ENCODE peak calls at places on chromosomes 6 and 20, in six cellular contexts. L, R, W, I, D and Y are unnamed samples.

GRCh38 chr20:51338692-51339440 is 203.7 kb downstream of the NFATC2 start:
- DNase-seq in I (no peak), W (no peak), R (no peak), L (no peak), D (no peak), Y (no peak)

GRCh38 chr6:107823047-107823557 is 1.0 kb downstream of the SCML4 start:
- DNase-seq in W (no peak), L (no peak), R (no peak), I (no peak), D (no peak), Y (no peak)

GRCh38 chr6:91691449-91691848 is 1104.6 kb upstream of the MAP3K7 start:
- DNase-seq in W (no peak), I (no peak), D (no peak), R (no peak), L (no peak), Y (no peak)

GRCh38 chr6:165804331-165805066 is 141.5 kb upstream of the PDE10A start:
- DNase-seq in W (no peak), R (no peak), L (no peak), D (no peak), I (no peak), Y (no peak)

GRCh38 chr6:17638212-17638611 is 38.1 kb downstream of the FAM8A1 start:
- DNase-seq in D (no peak), R (no peak), W (no peak), L (no peak), I (no peak), Y (no peak)

GRCh38 chr20:41507851-41508250 is 110.3 kb downstream of the CHD6 start:
- DNase-seq in D (no peak), R (no peak), L (no peak), I (no peak), W (no peak), Y (no peak)

GRCh38 chr6:69179681-69180080 is 544.6 kb downstream of the ADGRB3 start:
- DNase-seq in D (no peak), R (peak), W (no peak), L (no peak), I (no peak), Y (no peak)

GRCh38 chr20:32767418-32768198 is 5.4 kb downstream of the DNMT3B start:
- DNase-seq in I (no peak), W (no peak), D (no peak), L (no peak), R (no peak), Y (no peak)

GRCh38 chr20:14604143-14604542 is 266.7 kb upstream of the FLRT3 start:
- DNase-seq in D (no peak), L (no peak), R (no peak), I (no peak), W (no peak), Y (no peak)

GRCh38 chr6:152129606-152130249 is 322.2 kb downstream of the ESR1 start:
- DNase-seq in I (peak), R (no peak), W (no peak), L (no peak), D (no peak), Y (no peak)

GRCh38 chr6:107731422-107732319 is 92.4 kb downstream of the SCML4 start:
- DNase-seq in W (no peak), R (no peak), I (peak), D (no peak), L (no peak), Y (no peak)

GRCh38 chr6:39196648-39197047 is 32.6 kb downstream of the KCNK5 start:
- DNase-seq in D (no peak), I (no peak), R (no peak), W (no peak), L (no peak), Y (no peak)

GRCh38 chr20:44134897-44135810 is 51.8 kb downstream of the JPH2 start:
- DNase-seq in D (no peak), W (no peak), L (no peak), I (no peak), R (no peak), Y (no peak)

GRCh38 chr6:2952557-2953095 is 18.7 kb downstream of the SERPINB6 start:
- DNase-seq in R (peak), D (peak), I (peak), W (peak), L (peak), Y (peak)

GRCh38 chr20:17541996-17542395 is 10.8 kb upstream of the BFSP1 start:
- DNase-seq in I (no peak), L (no peak), D (no peak), R (no peak), W (peak), Y (no peak)

GRCh38 chr20:24353135-24353694 is 116.2 kb upstream of the SYNDIG1 start:
- DNase-seq in L (no peak), R (no peak), D (no peak), I (no peak), W (no peak), Y (no peak)

DNA sequence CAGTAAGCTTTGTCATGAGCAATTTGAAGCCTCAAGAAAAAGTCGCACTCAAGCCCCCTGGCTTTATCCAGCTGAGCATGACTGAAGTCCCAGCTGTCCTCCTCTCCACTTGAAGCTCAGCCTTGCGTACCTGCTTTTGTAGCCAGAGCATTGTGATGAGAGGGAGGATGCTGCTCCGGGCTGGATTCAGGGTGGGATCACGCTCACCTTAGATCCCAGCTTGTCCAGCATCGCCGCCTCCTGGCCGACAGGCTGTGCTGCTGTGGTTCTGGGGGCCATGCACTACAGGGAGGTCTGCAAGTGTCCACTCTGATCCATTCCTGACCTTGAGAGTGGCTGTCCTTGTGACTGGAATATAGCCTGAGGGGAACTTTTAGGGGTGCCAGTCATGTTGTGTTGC is 495.6 kb downstream of the CDH26 start:
- DNase-seq in W (no peak), I (peak), D (no peak), R (no peak), L (no peak), Y (no peak)
- TF ChIP-seq CTCF in W (no peak), I (no peak), D (no peak), R (no peak), L (no peak), Y (no peak)

DNA sequence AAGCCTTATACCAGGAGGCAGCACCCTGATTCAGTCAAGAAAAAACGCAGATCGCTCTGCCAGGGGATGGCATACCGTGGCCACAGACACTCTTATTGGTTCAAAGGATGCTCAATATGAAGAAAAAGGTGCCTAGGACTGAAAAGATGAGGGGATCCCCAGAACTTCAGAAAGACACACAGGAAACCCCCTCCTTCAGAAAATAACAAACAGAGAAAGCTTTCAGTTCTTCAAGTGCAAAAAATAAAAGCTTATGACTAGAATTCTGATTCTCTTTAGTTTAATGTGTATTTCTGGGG is 17.7 kb upstream of the MYB start:
- DNase-seq in R (no peak), W (no peak), L (no peak), D (no peak), I (no peak), Y (no peak)
- H3K4me3 ChIP-seq in R (no peak), W (no peak), L (no peak), D (no peak), I (no peak), Y (no peak)

GRCh38 chr6:10399451-10399850 is 15.4 kb downstream of the TFAP2A start:
- DNase-seq in W (no peak), D (no peak), I (no peak), R (no peak), L (no peak), Y (no peak)
- H3K27ac ChIP-seq in W (no peak), D (no peak), I (no peak), R (no peak), L (no peak), Y (no peak)

DNA sequence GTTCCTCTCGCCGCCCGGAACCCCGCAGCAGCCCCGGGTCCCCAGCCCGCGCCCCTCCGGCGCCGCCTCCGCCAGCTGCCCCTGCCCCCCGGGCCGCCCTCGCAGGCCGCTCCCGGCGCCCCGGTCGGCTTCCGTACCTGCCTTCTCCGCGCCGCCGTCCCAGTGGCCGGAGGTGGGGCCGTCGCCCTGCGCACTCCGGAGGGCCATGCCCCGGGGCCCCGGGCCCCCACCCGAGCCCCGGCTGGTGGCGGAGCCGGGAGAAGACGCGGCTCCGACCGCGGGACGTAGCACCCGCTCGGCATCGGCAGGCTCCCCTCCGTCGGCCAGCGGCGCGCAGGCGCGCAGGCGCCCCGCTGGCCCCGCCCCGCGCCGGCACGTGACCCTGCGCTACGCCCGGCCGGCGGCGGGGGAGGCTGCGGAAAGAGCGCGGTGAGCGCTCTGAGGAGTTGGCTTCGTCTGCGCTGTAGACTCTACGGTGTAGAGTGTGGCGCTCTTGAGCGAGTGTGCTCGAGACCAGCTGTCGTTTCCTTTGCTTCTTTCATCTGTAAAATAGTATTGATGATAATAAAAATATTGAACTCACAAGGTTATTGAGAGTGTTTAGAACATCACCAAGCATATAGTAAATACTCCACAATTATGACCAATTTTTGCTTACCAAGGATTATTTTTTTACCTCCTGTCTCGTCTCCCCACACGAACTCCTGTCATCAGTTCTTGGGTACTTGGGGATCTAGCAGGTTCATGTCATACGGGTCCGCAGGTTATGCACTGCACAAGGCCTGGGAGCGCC is at the start of gene TBC1D20:
- DNase-seq in I (peak), D (peak), W (peak), L (peak), R (peak), Y (peak)
- TF ChIP-seq CTCF in I (peak), D (no peak), W (peak), L (no peak), R (no peak), Y (peak)

GRCh38 chr6:139533573-139534471 is 159.4 kb upstream of the CITED2 start:
- DNase-seq in D (no peak), W (peak), I (no peak), L (no peak), R (peak), Y (no peak)
- H3K4me3 ChIP-seq in D (no peak), W (no peak), I (peak), L (no peak), R (peak), Y (no peak)

GRCh38 chr20:60100780-60101179 is 142.6 kb downstream of the CDH26 start:
- DNase-seq in D (no peak), R (no peak), W (no peak), L (no peak), I (no peak), Y (no peak)

GRCh38 chr20:60104980-60105379 is 146.8 kb downstream of the CDH26 start:
- DNase-seq in W (no peak), D (no peak), R (no peak), L (no peak), I (no peak), Y (no peak)

GRCh38 chr20:60102665-60103210 is 144.5 kb downstream of the CDH26 start:
- DNase-seq in I (no peak), R (no peak), W (no peak), L (no peak), D (no peak), Y (no peak)

GRCh38 chr20:60101894-60102281 is 143.7 kb downstream of the CDH26 start:
- DNase-seq in I (no peak), R (no peak), W (no peak), L (no peak), D (no peak), Y (no peak)

DNA sequence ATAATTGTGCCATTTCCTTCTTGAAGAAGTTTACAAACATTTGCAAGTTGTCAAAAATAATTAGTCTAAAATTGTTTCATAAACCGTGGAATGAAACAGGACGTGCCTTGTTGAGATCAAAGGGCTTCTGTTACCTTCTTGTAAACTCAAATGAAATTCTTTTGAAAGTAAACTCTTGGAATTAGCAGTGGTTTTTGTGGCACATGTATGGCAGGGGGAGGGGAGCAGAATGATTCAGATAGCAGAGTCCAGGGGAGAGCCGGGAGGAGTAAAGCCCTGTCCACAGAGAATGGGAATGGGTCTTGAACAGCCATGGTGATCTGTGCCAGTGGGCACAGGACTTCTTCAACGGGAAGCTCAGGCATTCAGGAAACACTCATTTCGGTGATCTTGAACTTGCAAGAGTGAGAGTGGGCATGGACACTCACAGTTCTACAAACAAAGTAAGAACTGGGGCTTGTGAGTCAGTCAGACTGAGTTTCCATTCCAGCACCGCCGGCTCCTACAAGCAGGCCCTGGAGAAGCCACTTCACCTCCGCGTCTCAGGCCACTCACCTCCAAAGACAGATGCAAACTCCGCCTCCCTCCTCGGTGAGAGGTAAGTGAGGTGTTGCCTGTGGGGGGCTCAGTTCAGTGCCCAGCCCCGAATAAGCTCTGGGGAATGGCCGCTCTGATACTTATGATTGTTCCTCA is 143.1 kb downstream of the CDH26 start:
- DNase-seq in R (peak), L (no peak), D (no peak), W (peak), I (no peak), Y (no peak)
- H3K27ac ChIP-seq in R (peak), L (no peak), D (no peak), W (peak), I (peak), Y (no peak)

DNA sequence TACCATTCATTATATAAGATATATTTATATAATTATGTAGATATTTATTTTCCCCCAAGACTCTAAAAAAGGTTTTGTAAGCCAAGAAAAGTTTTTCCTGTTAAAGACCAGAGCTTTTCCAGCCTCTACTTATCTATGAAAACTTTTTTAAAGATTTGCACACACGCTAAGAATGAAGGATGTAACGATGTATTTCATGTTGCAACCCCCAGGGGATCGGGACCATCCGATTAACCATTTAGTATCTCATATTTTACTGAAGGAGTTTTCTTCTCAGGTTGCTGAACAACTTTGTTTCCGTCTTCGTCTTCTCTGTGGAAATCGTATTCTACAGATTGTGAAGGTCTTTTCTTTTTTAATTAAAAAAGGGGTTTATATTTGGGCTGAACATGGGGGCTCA is 70.0 kb upstream of the SASH1 start:
- DNase-seq in W (no peak), I (no peak), D (no peak), R (no peak), L (no peak), Y (no peak)
- TF ChIP-seq CTCF in W (no peak), I (no peak), D (no peak), R (no peak), L (no peak), Y (no peak)

GRCh38 chr6:13600036-13600435 is 15.1 kb upstream of the NOL7 start:
- DNase-seq in R (no peak), I (no peak), D (no peak), W (no peak), L (no peak), Y (no peak)

GRCh38 chr6:13604135-13604534 is 11.0 kb upstream of the NOL7 start:
- DNase-seq in I (no peak), W (no peak), D (no peak), L (no peak), R (no peak), Y (no peak)

GRCh38 chr6:13604546-13605416 is 10.4 kb upstream of the NOL7 start:
- DNase-seq in D (no peak), W (no peak), I (no peak), L (no peak), R (no peak), Y (no peak)

DNA sequence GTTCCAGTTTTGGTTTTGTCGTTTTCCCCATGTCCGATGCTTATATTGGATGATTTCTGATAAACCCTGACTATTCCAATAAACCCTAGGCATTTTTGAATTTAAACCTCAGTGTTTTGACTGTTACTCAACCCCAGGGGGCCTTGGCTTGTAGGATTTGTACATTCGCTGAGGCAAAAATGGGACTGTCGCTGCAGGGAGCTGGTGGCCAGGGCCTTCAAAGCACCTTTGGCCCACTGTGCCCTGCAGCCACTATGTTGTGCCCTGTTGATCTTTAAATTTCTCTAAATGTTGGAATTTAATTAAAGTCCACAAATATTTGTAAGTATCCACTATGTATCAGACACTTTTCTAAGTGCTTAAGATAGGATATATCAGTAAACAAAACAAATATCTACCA is 9.5 kb upstream of the NOL7 start:
- DNase-seq in D (no peak), L (no peak), I (no peak), R (no peak), W (no peak), Y (no peak)
- H3K4me3 ChIP-seq in D (no peak), L (no peak), I (no peak), R (no peak), W (no peak), Y (no peak)

GRCh38 chr20:52926505-52926904 is 45.7 kb upstream of the TSHZ2 start:
- DNase-seq in I (no peak), W (no peak), D (no peak), R (no peak), L (no peak), Y (no peak)
- H3K27ac ChIP-seq in I (no peak), W (no peak), D (no peak), R (no peak), L (no peak), Y (no peak)

GRCh38 chr6:37177083-37177949 is 7.4 kb downstream of the PIM1 start:
- DNase-seq in D (no peak), R (no peak), W (no peak), I (no peak), L (no peak), Y (no peak)
- TF ChIP-seq CTCF in D (no peak), R (no peak), W (no peak), I (no peak), L (no peak), Y (no peak)